ENCODE peak calls at places on chromosomes 5 and 9, in five cellular contexts. D is stomach, X is sigmoid colon, B is PC-3, Z is A549. T is an unnamed sample. For H3K4me1, the result is how much of the 10 kb centered on the place peaks cover.

GRCh38 chr9:2281803-2282185 is 266.6 kb downstream of the SMARCA2 start:
- DNase-seq in D (no peak), X (no peak), B (no peak), Z (no peak), T (no peak)

GRCh38 chr9:107367727-107368502 is 84.8 kb downstream of the RAD23B start:
- DNase-seq in D (no peak), X (no peak), B (peak), Z (no peak), T (no peak)

GRCh38 chr5:5330723-5331530 is 91.5 kb upstream of the ICE1 start:
- DNase-seq in D (no peak), X (no peak), B (no peak), Z (no peak), T (no peak)

GRCh38 chr9:76194896-76195295 is 199.3 kb downstream of the RFK start:
- DNase-seq in D (no peak), X (no peak), B (no peak), Z (no peak), T (no peak)

GRCh38 chr5:113081881-113082546 is 105.4 kb downstream of the DCP2 start:
- DNase-seq in D (no peak), X (no peak), B (peak), Z (no peak), T (no peak)

GRCh38 chr5:146793709-146794108 is 84.8 kb downstream of the PPP2R2B start:
- DNase-seq in D (no peak), X (no peak), B (no peak), Z (no peak), T (no peak)

GRCh38 chr5:84131372-84131771 is 253.3 kb downstream of the EDIL3 start:
- DNase-seq in D (no peak), X (no peak), B (peak), Z (no peak), T (no peak)

GRCh38 chr9:113416149-113416726 is 5.7 kb downstream of the C9orf43 start:
- DNase-seq in D (no peak), X (no peak), B (no peak), Z (no peak), T (peak)

GRCh38 chr9:82447343-82447742 is 458.8 kb downstream of the SPATA31D1 start:
- DNase-seq in D (no peak), X (no peak), B (no peak), Z (no peak), T (no peak)

GRCh38 chr5:102863058-102863457 is 108.0 kb downstream of the PAM start:
- DNase-seq in D (no peak), X (no peak), B (no peak), Z (no peak), T (no peak)

GRCh38 chr9:120689860-120690259 is 24.4 kb downstream of the MEGF9 start:
- DNase-seq in D (no peak), X (no peak), B (no peak), Z (no peak), T (no peak)

GRCh38 chr5:171647043-171647899 is 138.3 kb upstream of the SMIM23 start:
- DNase-seq in D (no peak), X (no peak), B (peak), Z (peak), T (no peak)

GRCh38 chr9:111965566-111966019 is 69.0 kb downstream of the UGCG start:
- DNase-seq in D (no peak), X (no peak), B (peak), Z (peak), T (no peak)

GRCh38 chr5:156409834-156410233 is 82.9 kb downstream of the SGCD start:
- DNase-seq in D (no peak), X (no peak), B (no peak), Z (no peak), T (no peak)
- H3K4me1 ChIP-seq in D (under half), X (under half), B (under half), Z (under half), T (under half)

DNA sequence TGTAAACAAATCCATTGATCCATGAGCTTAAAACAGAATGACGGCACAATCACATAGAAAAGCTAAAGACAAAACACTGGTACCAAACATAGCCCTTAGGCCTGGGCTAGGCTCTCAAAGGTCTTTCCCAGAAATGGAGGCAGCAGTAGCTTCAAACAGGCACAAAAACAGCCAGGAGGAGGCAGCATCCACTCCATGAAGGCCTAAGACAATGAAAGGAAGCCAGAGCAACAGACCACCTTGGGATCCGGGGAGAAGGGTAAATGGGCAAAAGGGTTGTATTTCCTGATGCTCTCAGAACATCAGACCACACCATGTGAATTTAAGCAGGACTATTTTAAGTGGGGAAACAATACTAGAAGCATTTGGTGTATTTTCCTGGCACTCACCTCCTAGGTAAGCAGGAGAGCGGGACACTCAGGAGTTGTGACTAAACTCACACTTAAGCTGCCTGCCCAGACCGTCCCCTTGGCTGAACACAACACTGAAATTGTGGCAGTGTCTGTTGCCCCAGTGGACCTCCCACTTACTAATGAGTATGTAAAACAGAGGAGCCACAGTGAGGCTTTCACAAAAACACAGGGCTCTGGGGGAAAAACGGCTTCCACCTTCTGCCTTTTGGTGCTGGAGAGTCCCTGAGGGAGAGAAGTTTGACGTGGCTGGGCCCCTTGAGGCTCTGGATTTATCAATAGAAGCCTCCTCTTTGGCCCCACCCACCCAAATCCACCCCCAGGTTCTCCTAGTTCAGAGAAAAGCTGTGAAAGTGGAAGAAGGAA is 11.9 kb downstream of the GNPDA1 start:
- DNase-seq in D (no peak), X (no peak), B (peak), Z (no peak), T (no peak)
- TF ChIP-seq CTCF in D (no peak), X (no peak), B (peak), Z (peak), T (no peak)

GRCh38 chr9:38075272-38075671 is 6.2 kb upstream of the SHB start:
- DNase-seq in D (no peak), X (no peak), B (no peak), Z (no peak), T (no peak)
- H3K4me1 ChIP-seq in D (under half), X (under half), B (under half), Z (under half), T (under half)

DNA sequence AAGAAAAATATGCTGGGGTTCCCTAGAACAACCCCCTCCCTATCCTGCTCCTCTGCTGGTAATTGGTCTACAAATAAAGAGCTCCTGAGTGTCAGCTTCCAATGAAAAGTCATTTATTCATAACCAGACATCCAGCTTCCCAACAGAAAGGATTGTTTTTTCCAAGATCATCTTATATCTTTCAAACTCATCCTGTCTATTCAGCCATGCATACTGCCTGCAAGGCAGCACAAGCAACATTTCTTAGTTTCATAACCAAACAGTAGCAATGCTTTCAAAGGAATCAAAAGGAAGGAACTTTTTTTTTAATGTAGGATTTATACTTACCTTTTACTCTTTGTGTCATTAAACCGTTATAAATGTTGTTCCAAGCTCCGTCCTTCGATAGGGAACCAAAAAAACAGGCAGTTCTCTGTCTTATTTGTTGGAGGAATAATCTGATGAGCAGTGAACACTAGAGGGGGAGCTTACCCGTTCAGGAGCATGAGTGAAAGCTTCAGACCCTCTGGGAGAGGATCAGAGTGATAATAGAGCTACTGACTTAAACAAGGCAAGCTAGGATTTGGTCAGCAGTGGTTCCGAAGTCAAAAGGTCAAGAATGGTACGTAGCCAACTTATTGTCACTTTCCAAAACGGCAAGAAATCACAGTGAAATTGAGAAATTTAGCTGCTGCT is 893.1 kb downstream of the NR2F1-AS1 start:
- DNase-seq in D (no peak), X (no peak), B (peak), Z (peak), T (no peak)
- TF ChIP-seq CTCF in D (no peak), X (no peak), B (peak), Z (peak), T (no peak)

GRCh38 chr5:1771149-1772065 is 28.2 kb downstream of the MRPL36 start:
- DNase-seq in D (no peak), X (peak), B (no peak), Z (no peak), T (no peak)

GRCh38 chr5:1769752-1770442 is 29.7 kb downstream of the MRPL36 start:
- DNase-seq in D (no peak), X (peak), B (no peak), Z (no peak), T (peak)

GRCh38 chr5:1769017-1769640 is 30.5 kb downstream of the MRPL36 start:
- DNase-seq in D (no peak), X (peak), B (no peak), Z (no peak), T (no peak)

GRCh38 chr5:1768283-1769000 is 31.2 kb downstream of the MRPL36 start:
- DNase-seq in D (no peak), X (peak), B (no peak), Z (no peak), T (no peak)

GRCh38 chr5:1770443-1770802 is 29.2 kb downstream of the MRPL36 start:
- DNase-seq in D (no peak), X (peak), B (no peak), Z (no peak), T (no peak)
- H3K4me1 ChIP-seq in D (under half), X (under half), B (under half), Z (under half), T (under half)

GRCh38 chr5:98750693-98751092 is 22.8 kb upstream of the RGMB start:
- DNase-seq in D (no peak), X (no peak), B (peak), Z (no peak), T (no peak)
- TF ChIP-seq CTCF in D (peak), X (no peak), B (peak), Z (peak), T (no peak)

GRCh38 chr5:123456242-123456641 is 33.0 kb upstream of the CEP120 start:
- DNase-seq in D (no peak), X (no peak), B (no peak), Z (no peak), T (no peak)
- H3K4me1 ChIP-seq in D (under half), X (under half), B (under half), Z (under half), T (under half)

GRCh38 chr5:174398171-174398570 is 326.2 kb upstream of the MSX2 start:
- DNase-seq in D (no peak), X (no peak), B (no peak), Z (no peak), T (no peak)
- TF ChIP-seq CTCF in D (no peak), X (no peak), B (no peak), Z (no peak), T (no peak)

GRCh38 chr5:151063136-151063544 is 17.7 kb downstream of the TNIP1 start:
- DNase-seq in D (no peak), X (no peak), B (peak), Z (peak), T (no peak)

GRCh38 chr5:151058891-151059611 is 21.8 kb downstream of the TNIP1 start:
- DNase-seq in D (no peak), X (no peak), B (no peak), Z (no peak), T (no peak)

GRCh38 chr5:151062405-151063135 is 18.3 kb downstream of the TNIP1 start:
- DNase-seq in D (no peak), X (no peak), B (no peak), Z (no peak), T (peak)

GRCh38 chr5:151058301-151058700 is 22.5 kb downstream of the TNIP1 start:
- DNase-seq in D (no peak), X (no peak), B (no peak), Z (no peak), T (no peak)

DNA sequence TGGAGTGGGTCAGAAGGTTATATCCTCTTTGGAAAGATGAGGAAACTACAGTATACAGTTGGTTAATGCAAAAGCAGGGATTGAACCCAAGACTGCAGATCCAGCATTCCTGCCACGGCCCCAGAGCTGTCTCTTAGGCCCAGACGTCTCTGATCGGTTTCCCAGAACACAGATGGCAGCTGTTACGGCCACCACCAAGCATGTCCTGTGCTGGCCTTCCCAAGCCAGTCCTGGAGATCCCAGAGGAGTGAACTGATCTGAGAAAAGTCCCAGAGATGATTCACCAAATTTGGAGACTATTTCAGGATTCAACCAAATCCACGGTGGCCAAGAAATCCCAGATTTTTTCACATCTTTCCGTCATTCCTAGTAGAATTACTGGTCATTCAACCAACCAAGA is 20.1 kb downstream of the TNIP1 start:
- DNase-seq in D (no peak), X (no peak), B (no peak), Z (no peak), T (no peak)
- H3K4me1 ChIP-seq in D (under half), X (half or more), B (under half), Z (half or more), T (half or more)

DNA sequence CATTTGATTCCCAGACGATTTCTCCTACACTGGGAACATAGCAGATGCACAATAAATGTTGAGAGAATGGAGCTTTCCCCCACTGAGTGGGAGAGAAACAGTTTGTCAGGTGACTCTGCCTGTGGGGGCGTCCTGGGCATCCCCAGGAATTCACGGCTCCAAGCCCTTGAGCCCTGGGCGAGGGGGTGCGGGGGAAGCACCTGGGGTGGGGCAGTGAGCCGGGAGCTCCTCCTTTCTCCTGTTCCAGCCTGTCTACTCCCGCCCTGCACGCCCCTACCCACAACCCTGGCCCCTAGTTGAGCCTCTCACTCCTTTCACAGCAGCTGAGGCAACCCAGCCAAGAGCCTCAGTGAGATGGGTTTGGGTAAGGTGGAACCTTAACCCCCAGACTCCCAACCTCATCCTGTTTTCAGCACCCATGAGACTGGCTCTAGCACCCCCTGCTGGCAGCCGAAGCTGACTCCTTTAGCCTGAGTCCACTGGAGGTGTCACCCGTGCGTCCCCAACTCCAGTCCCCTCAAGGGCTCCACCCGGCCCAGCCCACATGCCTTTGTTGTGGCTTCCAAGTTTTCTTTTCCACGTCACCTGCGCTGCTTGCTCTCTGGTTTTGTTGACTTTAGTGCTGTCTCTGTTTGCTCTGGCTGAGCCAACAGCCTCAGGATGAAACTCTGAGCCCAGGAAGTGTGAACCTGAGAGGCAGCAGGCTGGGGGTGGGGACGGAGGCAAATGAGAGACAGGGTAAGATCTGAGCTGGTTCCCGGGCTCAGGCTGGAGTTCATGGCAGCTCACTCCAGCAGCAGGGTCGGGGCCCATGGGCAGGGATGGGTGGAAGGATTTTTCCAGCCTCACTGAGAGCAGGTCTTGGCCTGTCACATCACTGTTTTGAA is 13.0 kb upstream of the AQP7 start:
- DNase-seq in D (peak), X (peak), B (peak), Z (peak), T (peak)
- TF ChIP-seq CTCF in D (peak), X (peak), B (peak), Z (peak), T (peak)